ENCODE peak calls at places on chromosomes 3 and 15, in seven cellular contexts. Y is ovary; P is stimulated activated CD8-positive, alpha-beta memory T cell treated with anti-CD3 and anti-CD28 coated beads, Interleukin-4, amount 100 ng/mL, for 24 hours; B is HT1080; W is NCI-H2029; H is stimulated activated CD4-positive, alpha-beta T cell treated with anti-CD3 and anti-CD28 coated beads, Interleukin-15, amount 100 ng/mL, for 1 hour; T is stimulated activated naive CD8-positive, alpha-beta T cell treated with anti-CD3 and anti-CD28 coated beads, Interleukin-15, amount 100 ng/mL, for 72 hours. L is an unnamed sample.

GRCh38 chr15:24752354-24752753 is 76.8 kb downstream of the NPAP1 start:
- DNase-seq in P (no peak), H (no peak), W (no peak), T (no peak), Y (no peak), B (no peak), L (peak)

GRCh38 chr3:25493786-25494185 is 65.7 kb downstream of the RARB start:
- DNase-seq in B (peak), T (no peak), W (no peak), P (no peak), H (no peak), Y (no peak), L (no peak)

GRCh38 chr3:197027896-197028710 is 1.5 kb downstream of the MELTF start:
- DNase-seq in B (peak), Y (no peak), P (no peak), T (no peak), W (no peak), H (no peak), L (no peak)

GRCh38 chr3:53162672-53163458 is 1.9 kb downstream of the PRKCD start:
- DNase-seq in T (peak), B (no peak), W (no peak), Y (no peak), H (peak), P (no peak), L (peak)

GRCh38 chr3:62133015-62133414 is 240.3 kb downstream of the FEZF2 start:
- DNase-seq in P (no peak), T (no peak), B (no peak), W (no peak), Y (no peak), H (no peak), L (no peak)

GRCh38 chr3:52028572-52028971 is 27.8 kb downstream of the DUSP7 start:
- DNase-seq in B (no peak), W (no peak), P (no peak), Y (no peak), H (no peak), T (no peak), L (no peak)

GRCh38 chr15:67574981-67575632 is 32.6 kb downstream of the MAP2K5 start:
- DNase-seq in B (peak), T (no peak), Y (no peak), W (no peak), P (no peak), H (no peak), L (no peak)

GRCh38 chr3:152899306-152899705 is 64.4 kb downstream of the P2RY1 start:
- DNase-seq in Y (no peak), P (no peak), W (no peak), T (no peak), B (no peak), H (no peak), L (no peak)

GRCh38 chr3:41462103-41462691 is 262.9 kb downstream of the CTNNB1 start:
- DNase-seq in B (no peak), W (peak), H (no peak), T (no peak), Y (no peak), P (no peak), L (no peak)

GRCh38 chr3:13110678-13111116 is 37.5 kb upstream of the IQSEC1 start:
- DNase-seq in P (no peak), H (no peak), T (no peak), W (peak), Y (no peak), B (peak), L (peak)

GRCh38 chr3:134579266-134579665 is 71.6 kb downstream of the KY start:
- DNase-seq in T (no peak), W (no peak), Y (no peak), P (no peak), H (no peak), B (no peak), L (no peak)

GRCh38 chr15:90065682-90066049 is 36.6 kb downstream of the IDH2 start:
- DNase-seq in P (no peak), Y (no peak), T (no peak), H (no peak), W (no peak), B (no peak), L (no peak)

GRCh38 chr15:39748276-39748675 is 34.4 kb downstream of the FSIP1 start:
- DNase-seq in T (no peak), B (no peak), H (no peak), P (no peak), W (no peak), Y (no peak), L (no peak)

GRCh38 chr3:58222161-58222724 is 11.5 kb upstream of the DNASE1L3 start:
- DNase-seq in T (no peak), W (no peak), B (peak), Y (no peak), H (no peak), P (no peak), L (peak)

GRCh38 chr15:57340673-57341259 is 35.5 kb upstream of the CGNL1 start:
- DNase-seq in P (no peak), W (no peak), Y (peak), H (no peak), T (peak), B (peak), L (peak)

GRCh38 chr3:14411988-14412387 is 9.6 kb downstream of the SLC6A6 start:
- DNase-seq in B (no peak), Y (no peak), T (no peak), P (no peak), W (no peak), H (no peak), L (peak)

GRCh38 chr15:75713338-75713895 is 769 bp upstream of the CSPG4 start:
- DNase-seq in B (peak), P (no peak), T (no peak), Y (no peak), W (peak), H (no peak), L (peak)

GRCh38 chr3:11185564-11186317 is 31.4 kb downstream of the HRH1 start:
- DNase-seq in H (no peak), T (no peak), B (peak), Y (peak), P (no peak), W (peak), L (no peak)

GRCh38 chr15:35980719-35981118 is 434.8 kb upstream of the DPH6 start:
- DNase-seq in T (no peak), Y (no peak), H (no peak), P (no peak), B (peak), W (no peak), L (no peak)

GRCh38 chr15:69140306-69140705 is 20.1 kb upstream of the GLCE start:
- DNase-seq in P (no peak), B (no peak), H (no peak), W (no peak), Y (no peak), T (no peak), L (no peak)

GRCh38 chr3:14210843-14211594 is 32.4 kb downstream of the LSM3 start:
- DNase-seq in B (no peak), W (no peak), H (no peak), P (no peak), T (no peak), Y (no peak), L (no peak)

GRCh38 chr15:48221885-48222284 is 15.8 kb downstream of the SLC12A1 start:
- DNase-seq in T (no peak), B (no peak), W (no peak), P (no peak), Y (no peak), H (no peak), L (no peak)

GRCh38 chr3:11377726-11378125 is 105.5 kb downstream of the ATG7 start:
- DNase-seq in T (no peak), Y (no peak), P (no peak), W (no peak), B (no peak), H (no peak), L (no peak)

GRCh38 chr3:72728958-72729467 is 119.2 kb downstream of the SHQ1 start:
- DNase-seq in Y (no peak), B (no peak), H (no peak), W (no peak), T (no peak), P (no peak), L (peak)

GRCh38 chr3:172102883-172103310 is 63.5 kb downstream of the FNDC3B start:
- DNase-seq in Y (no peak), H (no peak), T (no peak), B (no peak), W (peak), P (no peak), L (no peak)

GRCh38 chr3:77065750-77066149 is 25.9 kb downstream of the ROBO2 start:
- DNase-seq in H (no peak), T (no peak), Y (no peak), W (no peak), P (no peak), B (no peak), L (no peak)

GRCh38 chr3:120642368-120642948 is 39.6 kb downstream of the HGD start:
- DNase-seq in T (no peak), Y (no peak), B (peak), W (no peak), H (no peak), P (no peak), L (peak)

GRCh38 chr3:73768594-73769308 is 144.0 kb upstream of the PDZRN3 start:
- DNase-seq in P (no peak), B (no peak), Y (no peak), W (no peak), H (no peak), T (no peak), L (no peak)

GRCh38 chr3:186212611-186213010 is 103.7 kb upstream of the ETV5 start:
- DNase-seq in T (no peak), H (no peak), P (no peak), Y (no peak), B (no peak), W (no peak), L (no peak)

GRCh38 chr3:37347941-37348340 is 173.6 kb upstream of the LRRFIP2 start:
- DNase-seq in H (no peak), B (no peak), Y (no peak), T (no peak), W (no peak), P (no peak), L (no peak)

GRCh38 chr3:39177708-39178332 is 14.6 kb downstream of the XIRP1 start:
- DNase-seq in Y (peak), B (peak), H (peak), P (peak), T (peak), W (peak), L (peak)

GRCh38 chr3:134449277-134449676 is 36.5 kb downstream of the ANAPC13 start:
- DNase-seq in P (no peak), H (no peak), W (no peak), Y (no peak), T (no peak), B (peak), L (peak)

L was measured in mesendoderm.